ENCODE peak calls at places on chromosomes 4 and X, in four cellular contexts. F is HFF-Myc; V is activated CD8-positive, alpha-beta memory T cell treated with anti-CD3 and anti-CD28 coated beads for 48 hours; P is A172. O is an unnamed sample.

GRCh38 chr4:68734095-68734494 is 63.6 kb upstream of the UGT2B15 start:
- DNase-seq in F (no peak), V (no peak), P (no peak), O (no peak)

GRCh38 chr4:162912482-162912881 is 254.2 kb downstream of the NAF1 start:
- DNase-seq in F (no peak), V (no peak), P (no peak), O (no peak)

GRCh38 chr4:42655921-42656735 is 777 bp downstream of the ATP8A1 start:
- DNase-seq in F (no peak), V (peak), P (no peak), O (no peak)

GRCh38 chrX:31185884-31186283 is 114.0 kb upstream of the FTHL17 start:
- DNase-seq in F (no peak), V (no peak), P (no peak), O (no peak)

GRCh38 chrX:121876316-121876715 is 828.9 kb downstream of the GLUD2 start:
- DNase-seq in F (peak), V (no peak), P (peak), O (peak)

GRCh38 chrX:71102292-71102691 is 4.2 kb downstream of the CXorf65 start:
- DNase-seq in F (no peak), V (no peak), P (no peak), O (no peak)

GRCh38 chr4:129428454-129428853 is 332.5 kb downstream of the C4orf33 start:
- DNase-seq in F (no peak), V (no peak), P (no peak), O (no peak)

GRCh38 chrX:135973025-135973547 is 702 bp downstream of the MMGT1 start:
- DNase-seq in F (no peak), V (no peak), P (peak), O (no peak)

GRCh38 chr4:152278505-152279301 is 257.2 kb downstream of the FBXW7 start:
- DNase-seq in F (no peak), V (no peak), P (no peak), O (no peak)

GRCh38 chr4:154877110-154877760 is 96.2 kb downstream of the RBM46 start:
- DNase-seq in F (peak), V (no peak), P (peak), O (no peak)

GRCh38 chrX:113741744-113742143 is 842.1 kb upstream of the HTR2C start:
- DNase-seq in F (no peak), V (no peak), P (peak), O (no peak)

GRCh38 chr4:76470064-76470463 is 35.0 kb downstream of the SHROOM3 start:
- DNase-seq in F (no peak), V (no peak), P (no peak), O (no peak)

GRCh38 chr4:8248091-8248490 is 21.5 kb upstream of the HTRA3 start:
- DNase-seq in F (no peak), V (no peak), P (no peak), O (no peak)

O was measured in amniotic stem cell.